ENCODE peak calls at places on chromosomes 2 and 18, in six cellular contexts. C, T, U, D, Y and G are unnamed samples.

GRCh38 chr2:146874260-146874658 is 970.6 kb upstream of the ACVR2A start:
- DNase-seq in C (peak; percentile 3), T (peak; percentile 60), U (no peak), D (no peak), Y (peak; percentile 88), G (no peak)

GRCh38 chr2:149727927-149728326 is 140.4 kb upstream of the MMADHC start:
- DNase-seq in C (no peak), T (no peak), U (no peak), D (no peak), Y (no peak), G (no peak)

GRCh38 chr2:52141076-52141475 is 1109.1 kb upstream of the NRXN1 start:
- DNase-seq in C (no peak), T (peak; percentile 15), U (no peak), D (no peak), Y (no peak), G (no peak)

GRCh38 chr2:118932949-118933348 is 9.0 kb upstream of the MARCO start:
- DNase-seq in C (no peak), T (no peak), U (no peak), D (no peak), Y (no peak), G (no peak)

GRCh38 chr18:40414155-40414754 is 1540.8 kb upstream of the PIK3C3 start:
- DNase-seq in C (no peak), T (no peak), U (peak; percentile 36), D (peak; percentile 58), Y (no peak), G (peak; percentile 86)

GRCh38 chr2:176129013-176129796 is at the start of gene HOXD8:
- DNase-seq in C (no peak), T (peak; percentile 73), U (no peak), D (no peak), Y (peak; percentile 59), G (peak; percentile 80)

GRCh38 chr2:20650412-20650879 is 452 bp downstream of the HS1BP3 start:
- DNase-seq in C (no peak), T (peak; percentile 57), U (peak; percentile 23), D (peak; percentile 29), Y (no peak), G (peak; percentile 34)

GRCh38 chr2:214830794-214831346 is 21.4 kb upstream of the BARD1 start:
- DNase-seq in C (no peak), T (peak; percentile 67), U (no peak), D (peak; percentile 10), Y (no peak), G (no peak)

GRCh38 chr18:9323750-9324445 is 10.7 kb upstream of the TWSG1 start:
- DNase-seq in C (peak; percentile 65), T (no peak), U (no peak), D (no peak), Y (no peak), G (no peak)

GRCh38 chr2:184599054-184599874 is 935 bp downstream of the ZNF804A start:
- DNase-seq in C (peak; percentile 83), T (peak; percentile 47), U (no peak), D (no peak), Y (peak; percentile 19), G (no peak)

GRCh38 chr2:239257511-239257937 is 143.3 kb downstream of the HDAC4 start:
- DNase-seq in C (no peak), T (no peak), U (no peak), D (no peak), Y (peak; percentile 53), G (peak; percentile 26)

GRCh38 chr2:19474128-19474527 is 115.7 kb upstream of the OSR1 start:
- DNase-seq in C (peak; percentile 90), T (no peak), U (no peak), D (no peak), Y (no peak), G (no peak)